ENCODE peak calls at places on chromosomes 5 and 9, in seven cellular contexts. V is A673; U is fibroblast of the aortic adventitia; C is activated T-helper 9 cell treated with anti-CD3 and anti-CD28 coated beads, Interleukin-2, amount 50 U/mL, for 16 hours; R is ovary; S is activated CD4-positive, alpha-beta T cell treated with anti-CD3 and anti-CD28 coated beads for 48 hours; X is HCT116. Y is an unnamed sample.

GRCh38 chr9:127170652-127171051 is 48.2 kb upstream of the ANGPTL2 start:
- DNase-seq in V (no peak), U (no peak), C (no peak), R (peak), S (no peak), X (no peak), Y (no peak)

GRCh38 chr5:101346906-101347305 is 443.8 kb upstream of the ST8SIA4 start:
- DNase-seq in V (no peak), U (peak), C (no peak), R (no peak), S (no peak), X (no peak), Y (no peak)

GRCh38 chr9:36991516-36992134 is 42.4 kb downstream of the PAX5 start:
- DNase-seq in V (peak), U (peak), C (no peak), R (no peak), S (peak), X (peak), Y (no peak)

GRCh38 chr5:8606231-8606630 is 737.3 kb downstream of the MTRR start:
- DNase-seq in V (no peak), U (no peak), C (no peak), R (no peak), S (no peak), X (no peak), Y (no peak)

GRCh38 chr5:151496041-151496484 is 48.7 kb downstream of the SLC36A1 start:
- DNase-seq in V (peak), U (no peak), C (no peak), R (no peak), S (no peak), X (no peak), Y (no peak)

GRCh38 chr9:5489630-5490484 is 20.5 kb upstream of the PDCD1LG2 start:
- DNase-seq in V (no peak), U (no peak), C (no peak), R (no peak), S (no peak), X (no peak), Y (no peak)

GRCh38 chr5:95832664-95833063 is 10.1 kb upstream of the GLRX start:
- DNase-seq in V (no peak), U (no peak), C (no peak), R (no peak), S (no peak), X (no peak), Y (no peak)

GRCh38 chr5:179484761-179485160 is 65.6 kb upstream of the RUFY1 start:
- DNase-seq in V (no peak), U (no peak), C (no peak), R (no peak), S (no peak), X (no peak), Y (no peak)

GRCh38 chr5:79236970-79237734 is 1.2 kb downstream of the JMY start:
- DNase-seq in V (peak), U (peak), C (peak), R (peak), S (peak), X (no peak), Y (peak)

GRCh38 chr5:76325326-76325725 is 77.8 kb upstream of the IQGAP2 start:
- DNase-seq in V (no peak), U (no peak), C (no peak), R (no peak), S (no peak), X (no peak), Y (no peak)

GRCh38 chr9:97564291-97565175 is 63.1 kb downstream of the TMOD1 start:
- DNase-seq in V (peak), U (peak), C (no peak), R (no peak), S (no peak), X (no peak), Y (peak)

GRCh38 chr5:113337515-113338140 is 97.2 kb downstream of the TSSK1B start:
- DNase-seq in V (no peak), U (peak), C (no peak), R (no peak), S (no peak), X (no peak), Y (no peak)

GRCh38 chr9:124188331-124189110 is 69.2 kb upstream of the NEK6 start:
- DNase-seq in V (no peak), U (no peak), C (no peak), R (no peak), S (no peak), X (no peak), Y (no peak)

GRCh38 chr5:72692273-72692672 is 124.2 kb upstream of the TNPO1 start:
- DNase-seq in V (no peak), U (peak), C (no peak), R (no peak), S (no peak), X (no peak), Y (no peak)

GRCh38 chr5:152631217-152631616 is 226.1 kb upstream of the NMUR2 start:
- DNase-seq in V (no peak), U (no peak), C (no peak), R (no peak), S (no peak), X (no peak), Y (no peak)